ENCODE peak calls at places on chromosome 16, in six cellular contexts. One of them, this sample, is unnamed.

GRCh38 chr16:81834868-81835267 is 55.8 kb downstream of the PLCG2 start:
- DNase-seq in CD4-positive, CD25-positive, alpha-beta regulatory T cell: no peak
- DNase-seq in H7: no peak
- DNase-seq in effector memory CD4-positive, alpha-beta T cell: no peak
- DNase-seq in A673: no peak
- DNase-seq in uterus: no peak
- DNase-seq in this sample: no peak

GRCh38 chr16:17359778-17360177 is 111.0 kb downstream of the XYLT1 start:
- DNase-seq in CD4-positive, CD25-positive, alpha-beta regulatory T cell: peak; percentile 67
- DNase-seq in H7: no peak
- DNase-seq in effector memory CD4-positive, alpha-beta T cell: peak; percentile 11
- DNase-seq in A673: no peak
- DNase-seq in uterus: no peak
- DNase-seq in this sample: no peak

GRCh38 chr16:84718-85452 is 6.9 kb downstream of the MPG start:
- DNase-seq in CD4-positive, CD25-positive, alpha-beta regulatory T cell: peak; percentile 63
- DNase-seq in H7: no peak
- DNase-seq in effector memory CD4-positive, alpha-beta T cell: no peak
- DNase-seq in A673: no peak
- DNase-seq in uterus: peak; percentile 47
- DNase-seq in this sample: peak; percentile 83

GRCh38 chr16:84040823-84041391 is 1.7 kb downstream of the SLC38A8 start:
- DNase-seq in CD4-positive, CD25-positive, alpha-beta regulatory T cell: no peak
- DNase-seq in H7: no peak
- DNase-seq in effector memory CD4-positive, alpha-beta T cell: no peak
- DNase-seq in A673: no peak
- DNase-seq in uterus: no peak
- DNase-seq in this sample: no peak

GRCh38 chr16:66728117-66728787 is 23.2 kb downstream of the DYNC1LI2 start:
- DNase-seq in CD4-positive, CD25-positive, alpha-beta regulatory T cell: peak; percentile 63
- DNase-seq in H7: peak; percentile 57
- DNase-seq in effector memory CD4-positive, alpha-beta T cell: no peak
- DNase-seq in A673: peak; percentile 76
- DNase-seq in uterus: peak; percentile 27
- DNase-seq in this sample: no peak

GRCh38 chr16:11576427-11577289 is 10.1 kb downstream of the LITAF start:
- DNase-seq in CD4-positive, CD25-positive, alpha-beta regulatory T cell: peak; percentile 29
- DNase-seq in H7: no peak
- DNase-seq in effector memory CD4-positive, alpha-beta T cell: no peak
- DNase-seq in A673: no peak
- DNase-seq in uterus: no peak
- DNase-seq in this sample: no peak

GRCh38 chr16:47612711-47613110 is 151.6 kb downstream of the PHKB start:
- DNase-seq in CD4-positive, CD25-positive, alpha-beta regulatory T cell: no peak
- DNase-seq in H7: no peak
- DNase-seq in effector memory CD4-positive, alpha-beta T cell: no peak
- DNase-seq in A673: no peak
- DNase-seq in uterus: no peak
- DNase-seq in this sample: no peak

GRCh38 chr16:85157813-85158701 is 45.8 kb upstream of the CIBAR2 start:
- DNase-seq in CD4-positive, CD25-positive, alpha-beta regulatory T cell: peak; percentile 63
- DNase-seq in H7: peak; percentile 93
- DNase-seq in effector memory CD4-positive, alpha-beta T cell: no peak
- DNase-seq in A673: peak; percentile 55
- DNase-seq in uterus: no peak
- DNase-seq in this sample: no peak

GRCh38 chr16:1993731-1994131 is 4.0 kb downstream of the SYNGR3 start:
- DNase-seq in CD4-positive, CD25-positive, alpha-beta regulatory T cell: no peak
- DNase-seq in H7: no peak
- DNase-seq in effector memory CD4-positive, alpha-beta T cell: no peak
- DNase-seq in A673: no peak
- DNase-seq in uterus: no peak
- DNase-seq in this sample: peak; percentile 81

GRCh38 chr16:53912155-53912554 is 208.2 kb downstream of the FTO start:
- DNase-seq in CD4-positive, CD25-positive, alpha-beta regulatory T cell: peak; percentile 48
- DNase-seq in H7: no peak
- DNase-seq in effector memory CD4-positive, alpha-beta T cell: peak; percentile 13
- DNase-seq in A673: no peak
- DNase-seq in uterus: no peak
- DNase-seq in this sample: no peak

GRCh38 chr16:46690281-46691178 is 1.1 kb downstream of the ORC6 start:
- DNase-seq in CD4-positive, CD25-positive, alpha-beta regulatory T cell: no peak
- DNase-seq in H7: no peak
- DNase-seq in effector memory CD4-positive, alpha-beta T cell: no peak
- DNase-seq in A673: no peak
- DNase-seq in uterus: no peak
- DNase-seq in this sample: no peak

GRCh38 chr16:54102888-54103866 is 183.4 kb downstream of the IRX3 start:
- DNase-seq in CD4-positive, CD25-positive, alpha-beta regulatory T cell: no peak
- DNase-seq in H7: no peak
- DNase-seq in effector memory CD4-positive, alpha-beta T cell: no peak
- DNase-seq in A673: no peak
- DNase-seq in uterus: no peak
- DNase-seq in this sample: no peak

GRCh38 chr16:55323637-55324490 is at the start of gene IRX6:
- DNase-seq in CD4-positive, CD25-positive, alpha-beta regulatory T cell: no peak
- DNase-seq in H7: peak; percentile 91
- DNase-seq in effector memory CD4-positive, alpha-beta T cell: no peak
- DNase-seq in A673: peak; percentile 47
- DNase-seq in uterus: no peak
- DNase-seq in this sample: no peak

GRCh38 chr16:57688987-57689771 is 5.4 kb upstream of the DRC7 start:
- DNase-seq in CD4-positive, CD25-positive, alpha-beta regulatory T cell: no peak
- DNase-seq in H7: no peak
- DNase-seq in effector memory CD4-positive, alpha-beta T cell: no peak
- DNase-seq in A673: no peak
- DNase-seq in uterus: no peak
- DNase-seq in this sample: no peak

GRCh38 chr16:77288222-77288621 is 89.0 kb downstream of the SYCE1L start:
- DNase-seq in CD4-positive, CD25-positive, alpha-beta regulatory T cell: no peak
- DNase-seq in H7: no peak
- DNase-seq in effector memory CD4-positive, alpha-beta T cell: no peak
- DNase-seq in A673: no peak
- DNase-seq in uterus: no peak
- DNase-seq in this sample: no peak

GRCh38 chr16:66422366-66422765 is 4.7 kb upstream of the BEAN1 start:
- DNase-seq in CD4-positive, CD25-positive, alpha-beta regulatory T cell: no peak
- DNase-seq in H7: no peak
- DNase-seq in effector memory CD4-positive, alpha-beta T cell: no peak
- DNase-seq in A673: no peak
- DNase-seq in uterus: no peak
- DNase-seq in this sample: no peak

GRCh38 chr16:66851166-66851964 is 7.2 kb downstream of the CA7 start:
- DNase-seq in CD4-positive, CD25-positive, alpha-beta regulatory T cell: no peak
- DNase-seq in H7: peak; percentile 28
- DNase-seq in effector memory CD4-positive, alpha-beta T cell: no peak
- DNase-seq in A673: no peak
- DNase-seq in uterus: no peak
- DNase-seq in this sample: no peak

DNA sequence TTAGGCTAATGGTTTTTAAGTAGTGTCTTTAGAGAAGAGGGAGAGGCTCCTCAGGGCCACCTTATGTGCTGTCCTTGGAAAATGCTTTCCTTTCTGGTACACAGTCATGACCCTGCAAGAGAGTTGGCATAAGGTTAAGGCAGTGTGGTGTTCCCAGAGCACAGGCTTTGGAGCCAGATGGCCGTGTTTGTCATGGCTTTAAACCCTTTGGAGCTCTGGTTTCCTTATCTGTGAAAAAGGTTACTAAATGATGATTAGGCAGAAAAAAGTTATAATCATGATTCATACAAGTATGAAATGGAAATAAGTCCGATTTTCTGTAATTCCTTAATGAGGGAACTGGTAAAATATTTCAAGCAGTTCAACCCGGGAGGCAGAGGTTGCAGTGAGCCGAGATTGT is 13.2 kb downstream of the UTP4 start:
- DNase-seq in CD4-positive, CD25-positive, alpha-beta regulatory T cell: no peak
- DNase-seq in H7: no peak
- DNase-seq in effector memory CD4-positive, alpha-beta T cell: no peak
- DNase-seq in A673: no peak
- DNase-seq in uterus: no peak
- DNase-seq in this sample: no peak
- H3K4me3 ChIP-seq in CD4-positive, CD25-positive, alpha-beta regulatory T cell: no peak overlapping the region
- H3K4me3 ChIP-seq in H7: no peak overlapping the region
- H3K4me3 ChIP-seq in effector memory CD4-positive, alpha-beta T cell: no peak overlapping the region
- H3K4me3 ChIP-seq in A673: no peak overlapping the region
- H3K4me3 ChIP-seq in uterus: no peak overlapping the region
- H3K4me3 ChIP-seq in this sample: no peak overlapping the region

DNA sequence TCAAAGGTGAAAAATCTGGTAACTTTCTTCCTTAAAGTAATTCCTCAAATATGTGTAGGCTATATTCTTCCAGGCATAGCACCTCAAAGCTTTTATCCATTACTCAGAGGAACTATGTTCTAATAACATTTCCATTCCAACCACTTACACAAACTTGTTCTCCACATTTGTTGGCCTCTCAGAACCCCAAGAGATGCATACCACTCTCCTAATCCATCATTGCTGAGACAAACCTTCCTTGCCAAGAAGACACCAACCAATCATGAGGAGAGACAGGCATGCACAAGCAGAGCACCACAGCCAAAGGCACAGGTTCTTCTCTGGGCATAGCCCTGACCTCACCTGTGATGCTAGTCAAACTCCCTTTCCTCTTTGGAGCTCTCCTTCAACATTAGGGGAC is 20.9 kb downstream of the CDH11 start:
- DNase-seq in CD4-positive, CD25-positive, alpha-beta regulatory T cell: no peak
- DNase-seq in H7: no peak
- DNase-seq in effector memory CD4-positive, alpha-beta T cell: no peak
- DNase-seq in A673: no peak
- DNase-seq in uterus: no peak
- DNase-seq in this sample: no peak
- H3K4me3 ChIP-seq in CD4-positive, CD25-positive, alpha-beta regulatory T cell: no peak overlapping the region
- H3K4me3 ChIP-seq in H7: no peak overlapping the region
- H3K4me3 ChIP-seq in effector memory CD4-positive, alpha-beta T cell: no peak overlapping the region
- H3K4me3 ChIP-seq in A673: no peak overlapping the region
- H3K4me3 ChIP-seq in uterus: no peak overlapping the region
- H3K4me3 ChIP-seq in this sample: no peak overlapping the region

DNA sequence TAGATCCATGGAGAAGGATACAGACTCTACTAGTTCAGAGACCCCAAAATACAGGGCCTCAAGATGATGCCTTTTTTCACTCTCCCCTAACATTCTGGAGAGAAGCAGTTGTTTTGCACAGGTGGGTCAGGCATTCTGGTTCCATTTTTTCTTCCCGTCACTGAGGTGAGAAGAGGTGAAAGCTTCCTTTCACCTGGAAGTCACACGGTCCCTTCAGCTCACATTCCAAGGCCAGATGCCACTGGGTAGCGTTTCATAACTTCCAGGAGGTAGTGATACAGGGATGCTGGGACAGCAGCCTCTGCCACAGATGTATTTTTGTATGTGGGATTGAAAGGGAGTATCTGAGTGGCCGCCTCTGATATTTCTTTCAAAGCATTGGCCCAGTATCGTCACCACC is 1.9 kb downstream of the CDK10 start:
- DNase-seq in CD4-positive, CD25-positive, alpha-beta regulatory T cell: no peak
- DNase-seq in H7: no peak
- DNase-seq in effector memory CD4-positive, alpha-beta T cell: no peak
- DNase-seq in A673: no peak
- DNase-seq in uterus: no peak
- DNase-seq in this sample: no peak
- H3K4me3 ChIP-seq in CD4-positive, CD25-positive, alpha-beta regulatory T cell: no peak overlapping the region
- H3K4me3 ChIP-seq in H7: no peak overlapping the region
- H3K4me3 ChIP-seq in effector memory CD4-positive, alpha-beta T cell: no peak overlapping the region
- H3K4me3 ChIP-seq in A673: no peak overlapping the region
- H3K4me3 ChIP-seq in uterus: no peak overlapping the region
- H3K4me3 ChIP-seq in this sample: no peak overlapping the region

GRCh38 chr16:73095885-73096341 is 48.0 kb upstream of the ZFHX3 start:
- DNase-seq in CD4-positive, CD25-positive, alpha-beta regulatory T cell: no peak
- DNase-seq in H7: no peak
- DNase-seq in effector memory CD4-positive, alpha-beta T cell: no peak
- DNase-seq in A673: peak; percentile 62
- DNase-seq in uterus: no peak
- DNase-seq in this sample: no peak
- H3K4me3 ChIP-seq in CD4-positive, CD25-positive, alpha-beta regulatory T cell: no peak overlapping the region
- H3K4me3 ChIP-seq in H7: no peak overlapping the region
- H3K4me3 ChIP-seq in effector memory CD4-positive, alpha-beta T cell: no peak overlapping the region
- H3K4me3 ChIP-seq in A673: no peak overlapping the region
- H3K4me3 ChIP-seq in uterus: no peak overlapping the region
- H3K4me3 ChIP-seq in this sample: no peak overlapping the region

DNA sequence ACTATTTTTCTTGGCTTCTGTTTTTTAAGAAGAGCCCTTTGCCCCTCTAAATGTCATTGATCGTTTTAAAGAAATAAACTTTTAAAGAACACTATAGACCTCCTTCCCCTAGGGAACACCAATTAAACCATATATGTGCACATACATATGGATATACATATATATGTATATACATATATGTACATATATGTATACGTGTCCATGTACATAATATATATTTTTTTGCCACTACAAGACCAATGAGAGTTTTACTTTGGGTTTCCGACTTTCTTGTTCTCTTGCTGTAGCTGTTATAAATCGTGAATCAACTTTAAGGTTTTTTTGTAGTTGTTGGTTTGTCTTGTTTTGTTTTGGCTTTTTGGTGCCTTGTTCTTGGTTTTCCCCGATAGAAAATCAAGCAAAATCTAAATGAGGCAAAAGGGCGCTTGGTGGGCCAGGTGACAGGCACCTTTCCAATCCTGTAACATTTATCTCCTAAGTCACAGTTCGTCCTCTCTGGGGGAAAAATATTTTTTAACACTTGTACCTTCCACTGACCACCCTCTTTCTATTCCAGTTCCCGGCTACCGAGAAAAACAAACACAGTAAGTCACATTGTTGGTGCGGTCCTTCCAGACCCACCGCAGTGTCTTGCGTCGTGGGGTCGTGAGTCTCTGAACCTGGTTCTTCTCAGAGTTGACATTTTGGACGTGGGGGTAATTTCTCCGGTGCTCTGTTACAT is 4.5 kb downstream of the FOXF1 start:
- DNase-seq in CD4-positive, CD25-positive, alpha-beta regulatory T cell: no peak
- DNase-seq in H7: no peak
- DNase-seq in effector memory CD4-positive, alpha-beta T cell: no peak
- DNase-seq in A673: no peak
- DNase-seq in uterus: no peak
- DNase-seq in this sample: no peak
- H3K4me3 ChIP-seq in CD4-positive, CD25-positive, alpha-beta regulatory T cell: no peak overlapping the region
- H3K4me3 ChIP-seq in H7: no peak overlapping the region
- H3K4me3 ChIP-seq in effector memory CD4-positive, alpha-beta T cell: no peak overlapping the region
- H3K4me3 ChIP-seq in A673: no peak overlapping the region
- H3K4me3 ChIP-seq in uterus: no peak overlapping the region
- H3K4me3 ChIP-seq in this sample: no peak overlapping the region

GRCh38 chr16:73059779-73060178 is 11.9 kb upstream of the ZFHX3 start:
- DNase-seq in CD4-positive, CD25-positive, alpha-beta regulatory T cell: no peak
- DNase-seq in H7: no peak
- DNase-seq in effector memory CD4-positive, alpha-beta T cell: no peak
- DNase-seq in A673: no peak
- DNase-seq in uterus: no peak
- DNase-seq in this sample: no peak

GRCh38 chr16:73058616-73059409 is 10.9 kb upstream of the ZFHX3 start:
- DNase-seq in CD4-positive, CD25-positive, alpha-beta regulatory T cell: no peak
- DNase-seq in H7: peak; percentile 83
- DNase-seq in effector memory CD4-positive, alpha-beta T cell: no peak
- DNase-seq in A673: peak; percentile 76
- DNase-seq in uterus: peak; percentile 51
- DNase-seq in this sample: peak; percentile 34

GRCh38 chr16:73057369-73058210 is 9.7 kb upstream of the ZFHX3 start:
- DNase-seq in CD4-positive, CD25-positive, alpha-beta regulatory T cell: no peak
- DNase-seq in H7: peak; percentile 83
- DNase-seq in effector memory CD4-positive, alpha-beta T cell: no peak
- DNase-seq in A673: peak; percentile 42
- DNase-seq in uterus: peak; percentile 54
- DNase-seq in this sample: no peak

GRCh38 chr16:73056911-73057310 is 9.0 kb upstream of the ZFHX3 start:
- DNase-seq in CD4-positive, CD25-positive, alpha-beta regulatory T cell: no peak
- DNase-seq in H7: no peak
- DNase-seq in effector memory CD4-positive, alpha-beta T cell: no peak
- DNase-seq in A673: peak; percentile 17
- DNase-seq in uterus: no peak
- DNase-seq in this sample: no peak

GRCh38 chr16:73058221-73058615 is 10.3 kb upstream of the ZFHX3 start:
- DNase-seq in CD4-positive, CD25-positive, alpha-beta regulatory T cell: no peak
- DNase-seq in H7: peak; percentile 82
- DNase-seq in effector memory CD4-positive, alpha-beta T cell: no peak
- DNase-seq in A673: peak; percentile 66
- DNase-seq in uterus: peak; percentile 57
- DNase-seq in this sample: peak; percentile 64
- H3K4me3 ChIP-seq in CD4-positive, CD25-positive, alpha-beta regulatory T cell: no peak overlapping the region
- H3K4me3 ChIP-seq in H7: peak overlapping the region; percentile 43
- H3K4me3 ChIP-seq in effector memory CD4-positive, alpha-beta T cell: peak overlapping the region; percentile 39
- H3K4me3 ChIP-seq in A673: peak overlapping the region; percentile 90
- H3K4me3 ChIP-seq in uterus: peak overlapping the region; percentile 70
- H3K4me3 ChIP-seq in this sample: peak overlapping the region; percentile 91